ENCODE peak calls at places on chromosomes 2 and 18, in seven cellular contexts. One of them, this sample, is unnamed.

GRCh38 chr2:15631883-15632282 is 40.2 kb downstream of the DDX1 start:
- DNase-seq in AG09319: no peak
- DNase-seq in RWPE1: no peak
- DNase-seq in lower lobe of right lung: no peak
- DNase-seq in MCF 10A: no peak
- DNase-seq in CD4-positive, alpha-beta T cell: no peak
- DNase-seq in GM20000: no peak
- DNase-seq in this sample: no peak

GRCh38 chr18:35138773-35139172 is 97.6 kb downstream of the MAPRE2 start:
- DNase-seq in RWPE1: no peak
- DNase-seq in GM20000: no peak
- DNase-seq in MCF 10A: no peak
- DNase-seq in AG09319: no peak
- DNase-seq in CD4-positive, alpha-beta T cell: no peak
- DNase-seq in lower lobe of right lung: no peak
- DNase-seq in this sample: no peak

GRCh38 chr2:151849413-151850010 is 21.3 kb upstream of the ARL5A start:
- DNase-seq in lower lobe of right lung: no peak
- DNase-seq in RWPE1: no peak
- DNase-seq in MCF 10A: no peak
- DNase-seq in AG09319: no peak
- DNase-seq in CD4-positive, alpha-beta T cell: no peak
- DNase-seq in GM20000: no peak
- DNase-seq in this sample: no peak

GRCh38 chr2:177543007-177543760 is 150.6 kb downstream of the AGPS start:
- DNase-seq in GM20000: no peak
- DNase-seq in AG09319: peak; percentile 7
- DNase-seq in RWPE1: no peak
- DNase-seq in CD4-positive, alpha-beta T cell: no peak
- DNase-seq in lower lobe of right lung: no peak
- DNase-seq in MCF 10A: peak; percentile 23
- DNase-seq in this sample: peak; percentile 90

GRCh38 chr18:57921708-57922107 is 118.6 kb upstream of the ATP8B1 start:
- DNase-seq in RWPE1: no peak
- DNase-seq in MCF 10A: peak; percentile 93
- DNase-seq in AG09319: no peak
- DNase-seq in CD4-positive, alpha-beta T cell: no peak
- DNase-seq in lower lobe of right lung: no peak
- DNase-seq in GM20000: no peak
- DNase-seq in this sample: peak; percentile 35

GRCh38 chr2:9796056-9796792 is 47.0 kb upstream of the TAF1B start:
- DNase-seq in CD4-positive, alpha-beta T cell: no peak
- DNase-seq in MCF 10A: no peak
- DNase-seq in lower lobe of right lung: no peak
- DNase-seq in AG09319: no peak
- DNase-seq in RWPE1: no peak
- DNase-seq in GM20000: no peak
- DNase-seq in this sample: no peak

GRCh38 chr2:223007531-223007930 is 44.5 kb upstream of the KCNE4 start:
- DNase-seq in AG09319: no peak
- DNase-seq in GM20000: no peak
- DNase-seq in MCF 10A: no peak
- DNase-seq in lower lobe of right lung: no peak
- DNase-seq in CD4-positive, alpha-beta T cell: no peak
- DNase-seq in RWPE1: no peak
- DNase-seq in this sample: peak; percentile 52

GRCh38 chr2:134070281-134070731 is 183.6 kb upstream of the MGAT5 start:
- DNase-seq in MCF 10A: no peak
- DNase-seq in RWPE1: no peak
- DNase-seq in AG09319: no peak
- DNase-seq in lower lobe of right lung: no peak
- DNase-seq in CD4-positive, alpha-beta T cell: no peak
- DNase-seq in GM20000: no peak
- DNase-seq in this sample: peak; percentile 25

GRCh38 chr2:149375801-149376349 is 45.5 kb downstream of the LYPD6 start:
- DNase-seq in CD4-positive, alpha-beta T cell: no peak
- DNase-seq in AG09319: no peak
- DNase-seq in RWPE1: no peak
- DNase-seq in lower lobe of right lung: no peak
- DNase-seq in MCF 10A: no peak
- DNase-seq in GM20000: no peak
- DNase-seq in this sample: peak; percentile 33

GRCh38 chr2:121242175-121242875 is 42.7 kb downstream of the TFCP2L1 start:
- DNase-seq in RWPE1: no peak
- DNase-seq in lower lobe of right lung: peak; percentile 34
- DNase-seq in GM20000: no peak
- DNase-seq in MCF 10A: no peak
- DNase-seq in CD4-positive, alpha-beta T cell: no peak
- DNase-seq in AG09319: no peak
- DNase-seq in this sample: no peak

GRCh38 chr2:219668316-219668715 is 40.9 kb downstream of the SLC4A3 start:
- DNase-seq in MCF 10A: no peak
- DNase-seq in CD4-positive, alpha-beta T cell: no peak
- DNase-seq in RWPE1: no peak
- DNase-seq in lower lobe of right lung: no peak
- DNase-seq in AG09319: no peak
- DNase-seq in GM20000: no peak
- DNase-seq in this sample: no peak

GRCh38 chr2:157107877-157108276 is 149.6 kb upstream of the GALNT5 start:
- DNase-seq in RWPE1: peak; percentile 13
- DNase-seq in GM20000: no peak
- DNase-seq in CD4-positive, alpha-beta T cell: no peak
- DNase-seq in lower lobe of right lung: no peak
- DNase-seq in MCF 10A: peak; percentile 88
- DNase-seq in AG09319: no peak
- DNase-seq in this sample: peak; percentile 86

GRCh38 chr2:160970052-160970846 is 190.0 kb upstream of the TANK start:
- DNase-seq in CD4-positive, alpha-beta T cell: no peak
- DNase-seq in lower lobe of right lung: no peak
- DNase-seq in MCF 10A: peak; percentile 77
- DNase-seq in RWPE1: peak; percentile 72
- DNase-seq in AG09319: peak; percentile 77
- DNase-seq in GM20000: peak; percentile 9
- DNase-seq in this sample: peak; percentile 92

GRCh38 chr2:153972412-153972811 is 100.7 kb downstream of the GALNT13 start:
- DNase-seq in RWPE1: no peak
- DNase-seq in AG09319: no peak
- DNase-seq in MCF 10A: no peak
- DNase-seq in GM20000: no peak
- DNase-seq in CD4-positive, alpha-beta T cell: no peak
- DNase-seq in lower lobe of right lung: no peak
- DNase-seq in this sample: no peak

GRCh38 chr2:218306184-218306920 is 14.0 kb upstream of the TMBIM1 start:
- DNase-seq in RWPE1: no peak
- DNase-seq in MCF 10A: no peak
- DNase-seq in AG09319: no peak
- DNase-seq in lower lobe of right lung: no peak
- DNase-seq in CD4-positive, alpha-beta T cell: no peak
- DNase-seq in GM20000: no peak
- DNase-seq in this sample: no peak

GRCh38 chr2:216319771-216320170 is 52.5 kb downstream of the MARCHF4 start:
- DNase-seq in AG09319: no peak
- DNase-seq in GM20000: no peak
- DNase-seq in CD4-positive, alpha-beta T cell: no peak
- DNase-seq in lower lobe of right lung: no peak
- DNase-seq in MCF 10A: no peak
- DNase-seq in RWPE1: no peak
- DNase-seq in this sample: peak; percentile 42

GRCh38 chr2:141341444-141341843 is 789.4 kb downstream of the LRP1B start:
- DNase-seq in GM20000: no peak
- DNase-seq in MCF 10A: peak; percentile 7
- DNase-seq in RWPE1: peak; percentile 0
- DNase-seq in lower lobe of right lung: no peak
- DNase-seq in AG09319: peak; percentile 22
- DNase-seq in CD4-positive, alpha-beta T cell: no peak
- DNase-seq in this sample: peak; percentile 95

GRCh38 chr18:30139631-30140287 is 902.8 kb downstream of the DSC3 start:
- DNase-seq in lower lobe of right lung: no peak
- DNase-seq in GM20000: no peak
- DNase-seq in AG09319: no peak
- DNase-seq in MCF 10A: no peak
- DNase-seq in RWPE1: no peak
- DNase-seq in CD4-positive, alpha-beta T cell: no peak
- DNase-seq in this sample: no peak

DNA sequence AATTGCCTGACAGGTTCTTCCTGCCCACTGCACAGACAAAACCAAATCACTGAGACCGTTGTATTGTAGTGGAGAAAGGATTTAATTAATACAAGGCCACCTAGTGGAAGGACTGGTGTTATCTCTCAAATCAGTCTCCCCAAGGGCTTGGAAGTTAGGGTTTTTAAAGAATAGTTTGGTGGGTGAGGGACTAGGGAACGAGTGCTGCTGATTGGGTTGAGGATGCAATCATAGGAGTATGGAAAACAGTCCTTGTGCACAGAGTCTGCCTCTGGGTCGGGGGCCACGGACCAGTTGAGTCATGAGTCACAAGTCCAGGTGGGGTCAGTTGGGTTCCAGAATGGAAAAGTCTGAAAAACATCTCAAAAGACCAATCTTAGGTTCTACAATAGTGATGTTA is 89.1 kb downstream of the B3GNT2 start:
- DNase-seq in GM20000: no peak
- DNase-seq in MCF 10A: no peak
- DNase-seq in lower lobe of right lung: no peak
- DNase-seq in RWPE1: no peak
- DNase-seq in CD4-positive, alpha-beta T cell: no peak
- DNase-seq in AG09319: no peak
- DNase-seq in this sample: no peak
- TF ChIP-seq CTCF in GM20000: no peak
- TF ChIP-seq CTCF in MCF 10A: no peak
- TF ChIP-seq CTCF in lower lobe of right lung: no peak
- TF ChIP-seq CTCF in RWPE1: no peak
- TF ChIP-seq CTCF in CD4-positive, alpha-beta T cell: no peak
- TF ChIP-seq CTCF in AG09319: no peak
- TF ChIP-seq CTCF in this sample: no peak

GRCh38 chr2:88955607-88956006 is 264.1 kb downstream of the RPIA start:
- DNase-seq in GM20000: no peak
- DNase-seq in CD4-positive, alpha-beta T cell: no peak
- DNase-seq in MCF 10A: no peak
- DNase-seq in AG09319: no peak
- DNase-seq in RWPE1: no peak
- DNase-seq in lower lobe of right lung: no peak
- DNase-seq in this sample: no peak

GRCh38 chr2:88949336-88949735 is 257.9 kb downstream of the RPIA start:
- DNase-seq in MCF 10A: no peak
- DNase-seq in AG09319: no peak
- DNase-seq in CD4-positive, alpha-beta T cell: no peak
- DNase-seq in lower lobe of right lung: no peak
- DNase-seq in RWPE1: no peak
- DNase-seq in GM20000: no peak
- DNase-seq in this sample: no peak

GRCh38 chr2:88950010-88950409 is 258.5 kb downstream of the RPIA start:
- DNase-seq in AG09319: no peak
- DNase-seq in CD4-positive, alpha-beta T cell: no peak
- DNase-seq in RWPE1: peak; percentile 9
- DNase-seq in MCF 10A: peak; percentile 23
- DNase-seq in GM20000: no peak
- DNase-seq in lower lobe of right lung: no peak
- DNase-seq in this sample: peak; percentile 26
- TF ChIP-seq CTCF in AG09319: peak; percentile 15
- TF ChIP-seq CTCF in CD4-positive, alpha-beta T cell: no peak
- TF ChIP-seq CTCF in RWPE1: no peak
- TF ChIP-seq CTCF in MCF 10A: peak; percentile 30
- TF ChIP-seq CTCF in GM20000: no peak
- TF ChIP-seq CTCF in lower lobe of right lung: peak; percentile 10
- TF ChIP-seq CTCF in this sample: peak; percentile 54

GRCh38 chr2:158714420-158714819 is 80.7 kb upstream of the DAPL1 start:
- DNase-seq in GM20000: no peak
- DNase-seq in lower lobe of right lung: no peak
- DNase-seq in RWPE1: no peak
- DNase-seq in AG09319: no peak
- DNase-seq in MCF 10A: no peak
- DNase-seq in CD4-positive, alpha-beta T cell: no peak
- DNase-seq in this sample: no peak

GRCh38 chr2:158716921-158717320 is 78.2 kb upstream of the DAPL1 start:
- DNase-seq in GM20000: no peak
- DNase-seq in CD4-positive, alpha-beta T cell: no peak
- DNase-seq in RWPE1: no peak
- DNase-seq in lower lobe of right lung: no peak
- DNase-seq in MCF 10A: no peak
- DNase-seq in AG09319: no peak
- DNase-seq in this sample: no peak

GRCh38 chr2:158716091-158716815 is 78.9 kb upstream of the DAPL1 start:
- DNase-seq in CD4-positive, alpha-beta T cell: no peak
- DNase-seq in lower lobe of right lung: no peak
- DNase-seq in AG09319: no peak
- DNase-seq in GM20000: no peak
- DNase-seq in MCF 10A: no peak
- DNase-seq in RWPE1: no peak
- DNase-seq in this sample: no peak

GRCh38 chr2:158713523-158714138 is 81.5 kb upstream of the DAPL1 start:
- DNase-seq in GM20000: no peak
- DNase-seq in AG09319: no peak
- DNase-seq in RWPE1: no peak
- DNase-seq in lower lobe of right lung: no peak
- DNase-seq in CD4-positive, alpha-beta T cell: no peak
- DNase-seq in MCF 10A: no peak
- DNase-seq in this sample: peak; percentile 25

GRCh38 chr2:158715352-158715751 is 79.8 kb upstream of the DAPL1 start:
- DNase-seq in lower lobe of right lung: no peak
- DNase-seq in AG09319: no peak
- DNase-seq in RWPE1: no peak
- DNase-seq in GM20000: no peak
- DNase-seq in CD4-positive, alpha-beta T cell: no peak
- DNase-seq in MCF 10A: no peak
- DNase-seq in this sample: no peak
- TF ChIP-seq CTCF in lower lobe of right lung: no peak
- TF ChIP-seq CTCF in AG09319: no peak
- TF ChIP-seq CTCF in RWPE1: no peak
- TF ChIP-seq CTCF in GM20000: no peak
- TF ChIP-seq CTCF in CD4-positive, alpha-beta T cell: no peak
- TF ChIP-seq CTCF in MCF 10A: no peak
- TF ChIP-seq CTCF in this sample: no peak

DNA sequence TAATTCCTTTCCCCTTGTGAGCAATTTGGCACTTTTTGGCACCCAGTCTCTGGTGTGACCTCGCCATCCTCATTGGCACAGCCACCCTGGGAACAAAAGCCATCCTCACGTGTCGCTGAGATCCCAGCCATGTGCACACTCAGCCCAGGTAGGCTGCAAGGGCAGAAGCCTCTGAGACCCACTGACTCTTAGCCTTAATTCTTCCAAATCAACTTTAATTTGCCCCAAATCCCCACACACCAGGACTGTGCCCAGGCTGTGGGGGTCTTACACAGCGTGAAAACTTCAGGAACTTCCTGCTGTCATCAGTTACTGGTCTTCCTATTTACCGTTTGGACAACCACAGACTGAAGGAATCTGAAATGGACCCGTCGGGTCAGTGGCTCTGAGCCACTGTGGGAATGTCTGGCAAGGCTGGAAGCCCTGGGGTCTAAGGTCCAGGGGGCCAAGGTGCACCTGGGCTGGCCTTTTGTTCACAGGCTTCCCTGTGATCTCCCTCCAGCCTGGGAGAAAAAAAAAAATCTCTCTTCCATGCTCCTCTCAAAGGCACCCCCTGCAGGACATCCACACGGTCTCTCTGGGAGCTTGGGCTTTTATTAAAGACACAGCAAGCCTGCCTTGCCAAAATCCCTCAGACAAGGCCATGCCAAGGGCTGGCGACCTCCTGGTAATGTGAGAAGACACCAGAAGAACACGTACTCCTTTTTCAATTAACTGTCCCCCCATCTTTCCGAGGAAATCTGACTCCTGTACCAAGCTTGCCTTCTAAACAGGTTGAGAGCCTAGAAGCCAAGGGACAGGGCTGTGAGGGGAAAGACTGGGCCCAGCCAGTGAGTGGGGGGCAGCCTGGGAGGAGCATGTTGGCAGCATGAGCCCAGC is 42.1 kb upstream of the LAPTM4A start:
- DNase-seq in AG09319: peak; percentile 63
- DNase-seq in GM20000: no peak
- DNase-seq in MCF 10A: peak; percentile 85
- DNase-seq in RWPE1: peak; percentile 37
- DNase-seq in CD4-positive, alpha-beta T cell: no peak
- DNase-seq in lower lobe of right lung: no peak
- DNase-seq in this sample: peak; percentile 88
- TF ChIP-seq CTCF in AG09319: peak; percentile 81
- TF ChIP-seq CTCF in GM20000: no peak
- TF ChIP-seq CTCF in MCF 10A: peak; percentile 58
- TF ChIP-seq CTCF in RWPE1: no peak
- TF ChIP-seq CTCF in CD4-positive, alpha-beta T cell: no peak
- TF ChIP-seq CTCF in lower lobe of right lung: peak; percentile 38
- TF ChIP-seq CTCF in this sample: peak; percentile 86